ENCODE peak calls at places on chromosomes 1 and 21, in five cellular contexts. One of them, this sample, is unnamed.
A peak's percentile ranks its signal among the peaks of the same experiment; 100 is the strongest.

GRCh38 chr1:6052543-6053205 is 7.0 kb downstream of the KCNAB2 start:
- DNase-seq in stimulated activated CD4-positive, alpha-beta T cell treated with anti-CD3 and anti-CD28 coated beads, Interleukin-2, amount 100 ng/mL, for 48 hours: peak; percentile 29
- DNase-seq in RPMI7951: peak; percentile 58
- DNase-seq in germinal center: peak; percentile 53
- DNase-seq in breast epithelium: peak; percentile 27
- DNase-seq in this sample: peak; percentile 65

GRCh38 chr1:221729771-221730170 is 12.1 kb downstream of the DUSP10 start:
- DNase-seq in stimulated activated CD4-positive, alpha-beta T cell treated with anti-CD3 and anti-CD28 coated beads, Interleukin-2, amount 100 ng/mL, for 48 hours: no peak
- DNase-seq in RPMI7951: no peak
- DNase-seq in germinal center: no peak
- DNase-seq in breast epithelium: no peak
- DNase-seq in this sample: no peak

GRCh38 chr21:46222436-46223116 is 6.0 kb downstream of the LSS start:
- DNase-seq in stimulated activated CD4-positive, alpha-beta T cell treated with anti-CD3 and anti-CD28 coated beads, Interleukin-2, amount 100 ng/mL, for 48 hours: no peak
- DNase-seq in RPMI7951: no peak
- DNase-seq in germinal center: no peak
- DNase-seq in breast epithelium: no peak
- DNase-seq in this sample: no peak

GRCh38 chr1:60746278-60746761 is 336.0 kb upstream of the NFIA start:
- DNase-seq in stimulated activated CD4-positive, alpha-beta T cell treated with anti-CD3 and anti-CD28 coated beads, Interleukin-2, amount 100 ng/mL, for 48 hours: no peak
- DNase-seq in RPMI7951: no peak
- DNase-seq in germinal center: no peak
- DNase-seq in breast epithelium: no peak
- DNase-seq in this sample: no peak

GRCh38 chr1:188769181-188769580 is 1708.5 kb downstream of the BRINP3 start:
- DNase-seq in stimulated activated CD4-positive, alpha-beta T cell treated with anti-CD3 and anti-CD28 coated beads, Interleukin-2, amount 100 ng/mL, for 48 hours: no peak
- DNase-seq in RPMI7951: no peak
- DNase-seq in germinal center: no peak
- DNase-seq in breast epithelium: no peak
- DNase-seq in this sample: no peak

GRCh38 chr1:23168079-23168461 is 586 bp downstream of the LUZP1 start:
- DNase-seq in stimulated activated CD4-positive, alpha-beta T cell treated with anti-CD3 and anti-CD28 coated beads, Interleukin-2, amount 100 ng/mL, for 48 hours: no peak
- DNase-seq in RPMI7951: no peak
- DNase-seq in germinal center: peak; percentile 57
- DNase-seq in breast epithelium: no peak
- DNase-seq in this sample: no peak

GRCh38 chr1:107794571-107794970 is 170.4 kb downstream of the VAV3 start:
- DNase-seq in stimulated activated CD4-positive, alpha-beta T cell treated with anti-CD3 and anti-CD28 coated beads, Interleukin-2, amount 100 ng/mL, for 48 hours: no peak
- DNase-seq in RPMI7951: no peak
- DNase-seq in germinal center: no peak
- DNase-seq in breast epithelium: no peak
- DNase-seq in this sample: no peak

GRCh38 chr1:40391688-40392145 is 18.2 kb downstream of the SMAP2 start:
- DNase-seq in stimulated activated CD4-positive, alpha-beta T cell treated with anti-CD3 and anti-CD28 coated beads, Interleukin-2, amount 100 ng/mL, for 48 hours: no peak
- DNase-seq in RPMI7951: no peak
- DNase-seq in germinal center: peak; percentile 54
- DNase-seq in breast epithelium: no peak
- DNase-seq in this sample: peak; percentile 50

GRCh38 chr1:84573967-84574842 is at the start of gene CTBS:
- DNase-seq in stimulated activated CD4-positive, alpha-beta T cell treated with anti-CD3 and anti-CD28 coated beads, Interleukin-2, amount 100 ng/mL, for 48 hours: peak; percentile 83
- DNase-seq in RPMI7951: peak; percentile 86
- DNase-seq in germinal center: peak; percentile 99
- DNase-seq in breast epithelium: peak; percentile 68
- DNase-seq in this sample: peak; percentile 89

GRCh38 chr1:18376661-18377060 is 104.1 kb upstream of the KLHDC7A start:
- DNase-seq in stimulated activated CD4-positive, alpha-beta T cell treated with anti-CD3 and anti-CD28 coated beads, Interleukin-2, amount 100 ng/mL, for 48 hours: no peak
- DNase-seq in RPMI7951: no peak
- DNase-seq in germinal center: no peak
- DNase-seq in breast epithelium: no peak
- DNase-seq in this sample: no peak

GRCh38 chr21:45894107-45894810 is 87.3 kb upstream of the COL6A1 start:
- DNase-seq in stimulated activated CD4-positive, alpha-beta T cell treated with anti-CD3 and anti-CD28 coated beads, Interleukin-2, amount 100 ng/mL, for 48 hours: no peak
- DNase-seq in RPMI7951: peak; percentile 51
- DNase-seq in germinal center: no peak
- DNase-seq in breast epithelium: no peak
- DNase-seq in this sample: no peak

GRCh38 chr1:3543076-3544049 is 67.9 kb downstream of the MEGF6 start:
- DNase-seq in stimulated activated CD4-positive, alpha-beta T cell treated with anti-CD3 and anti-CD28 coated beads, Interleukin-2, amount 100 ng/mL, for 48 hours: no peak
- DNase-seq in RPMI7951: peak; percentile 95
- DNase-seq in germinal center: no peak
- DNase-seq in breast epithelium: peak; percentile 85
- DNase-seq in this sample: no peak

GRCh38 chr21:42097860-42098259 is 26.7 kb downstream of the UMODL1 start:
- DNase-seq in stimulated activated CD4-positive, alpha-beta T cell treated with anti-CD3 and anti-CD28 coated beads, Interleukin-2, amount 100 ng/mL, for 48 hours: no peak
- DNase-seq in RPMI7951: peak; percentile 96
- DNase-seq in germinal center: no peak
- DNase-seq in breast epithelium: peak; percentile 71
- DNase-seq in this sample: peak; percentile 51

GRCh38 chr1:2375246-2375922 is 16.0 kb downstream of the MORN1 start:
- DNase-seq in stimulated activated CD4-positive, alpha-beta T cell treated with anti-CD3 and anti-CD28 coated beads, Interleukin-2, amount 100 ng/mL, for 48 hours: no peak
- DNase-seq in RPMI7951: no peak
- DNase-seq in germinal center: no peak
- DNase-seq in breast epithelium: no peak
- DNase-seq in this sample: no peak